ENCODE peak calls at places on chromosomes 2 and 18, in four cellular contexts. E is endothelial cell of umbilical vein, D is suprapubic skin, G is upper lobe of left lung. Q is an unnamed sample.

GRCh38 chr18:62647179-62647578 is 68.2 kb upstream of the PHLPP1 start:
- DNase-seq in E (no peak), D (no peak), G (no peak), Q (no peak)

GRCh38 chr2:157940024-157940423 is 63.9 kb upstream of the ACVR1 start:
- DNase-seq in E (no peak), D (no peak), G (no peak), Q (no peak)

GRCh38 chr2:28810384-28811285 is at the start of gene SPDYA:
- DNase-seq in E (peak), D (no peak), G (peak), Q (peak)

GRCh38 chr2:123165616-123166015 is 859.5 kb upstream of the CNTNAP5 start:
- DNase-seq in E (no peak), D (no peak), G (no peak), Q (no peak)

GRCh38 chr2:88201811-88202169 is 31.6 kb downstream of the THNSL2 start:
- DNase-seq in E (no peak), D (no peak), G (no peak), Q (no peak)

GRCh38 chr2:36530178-36530982 is 67.6 kb downstream of the FEZ2 start:
- DNase-seq in E (no peak), D (no peak), G (no peak), Q (no peak)

GRCh38 chr18:13003466-13003896 is 12.3 kb downstream of the CEP192 start:
- DNase-seq in E (peak), D (no peak), G (no peak), Q (no peak)

GRCh38 chr2:147630585-147630984 is 214.2 kb upstream of the ACVR2A start:
- DNase-seq in E (no peak), D (no peak), G (no peak), Q (no peak)

DNA sequence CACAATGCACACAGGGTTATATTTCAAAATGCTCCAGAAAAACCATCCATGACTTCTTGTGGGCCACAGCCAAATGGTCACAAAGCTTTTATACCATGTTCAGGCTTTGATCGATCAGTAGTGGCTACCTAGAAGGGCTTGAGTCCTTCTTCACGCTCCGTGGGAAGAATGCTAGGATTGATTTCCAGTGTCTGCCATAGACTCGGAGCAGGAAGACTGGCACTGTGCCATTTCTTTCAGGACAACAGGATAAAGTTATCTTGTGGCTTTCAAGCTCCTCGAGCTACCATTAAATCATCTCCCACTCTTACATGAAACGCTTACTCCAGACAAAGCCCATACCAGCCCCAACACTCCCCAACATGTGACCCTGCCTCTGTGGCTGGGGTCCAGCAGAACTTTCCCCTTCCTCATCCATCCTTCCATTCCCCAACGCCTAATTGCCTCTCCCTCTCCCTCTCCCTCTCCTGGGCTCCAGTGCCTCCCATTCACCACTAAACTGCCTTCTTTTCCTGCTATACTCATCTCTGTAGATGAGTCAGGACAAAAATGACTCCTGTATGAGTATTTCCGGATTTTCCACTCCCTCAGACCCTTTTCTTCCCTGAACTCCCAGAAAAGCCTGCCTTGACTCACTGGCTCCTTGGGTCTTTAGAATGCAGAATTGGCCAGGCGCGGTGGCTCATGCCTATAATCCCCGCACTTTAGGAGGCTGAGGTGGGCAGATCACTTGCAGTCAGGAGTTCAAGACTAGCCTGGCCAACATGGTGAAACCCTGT is 40.9 kb downstream of the ADD2 start:
- DNase-seq in E (no peak), D (no peak), G (no peak), Q (no peak)
- TF ChIP-seq POLR2AphosphoS5 in E (no peak), D (no peak), G (no peak), Q (no peak)

GRCh38 chr2:68739261-68740183 is 4.9 kb downstream of the ARHGAP25 start:
- DNase-seq in E (no peak), D (no peak), G (no peak), Q (no peak)

GRCh38 chr2:68734688-68735525 is at the start of gene ARHGAP25:
- DNase-seq in E (no peak), D (no peak), G (no peak), Q (peak)

GRCh38 chr2:68736086-68736485 is 1.5 kb downstream of the ARHGAP25 start:
- DNase-seq in E (no peak), D (no peak), G (no peak), Q (no peak)

GRCh38 chr2:68740184-68740914 is 5.7 kb downstream of the ARHGAP25 start:
- DNase-seq in E (peak), D (no peak), G (no peak), Q (no peak)

GRCh38 chr2:68737717-68738116 is 3.1 kb downstream of the ARHGAP25 start:
- DNase-seq in E (no peak), D (no peak), G (no peak), Q (peak)
- H3K4me3 ChIP-seq in E (no peak), D (peak), G (peak), Q (peak)

GRCh38 chr18:54148678-54149077 is 75.8 kb downstream of the MBD2 start:
- DNase-seq in E (no peak), D (no peak), G (no peak), Q (no peak)

GRCh38 chr18:54154231-54154630 is 70.2 kb downstream of the MBD2 start:
- DNase-seq in E (no peak), D (no peak), G (no peak), Q (no peak)

GRCh38 chr18:54150226-54150625 is 74.2 kb downstream of the MBD2 start:
- DNase-seq in E (no peak), D (no peak), G (no peak), Q (no peak)

GRCh38 chr18:54149078-54149697 is 75.3 kb downstream of the MBD2 start:
- DNase-seq in E (peak), D (no peak), G (peak), Q (no peak)

GRCh38 chr18:54151376-54151775 is 73.1 kb downstream of the MBD2 start:
- DNase-seq in E (no peak), D (no peak), G (no peak), Q (no peak)
- H3K27ac ChIP-seq in E (no peak), D (no peak), G (no peak), Q (no peak)

GRCh38 chr2:223109341-223109740 is 57.4 kb downstream of the KCNE4 start:
- DNase-seq in E (no peak), D (no peak), G (no peak), Q (no peak)
- TF ChIP-seq POLR2AphosphoS5 in E (no peak), D (no peak), G (no peak), Q (no peak)